ENCODE peak calls at places on chromosomes 7 and 10, in four cellular contexts. R is HepG2, W is H1, F is GM12878. C is an unnamed sample.
A peak's percentile ranks its signal among the peaks of the same experiment; 100 is the strongest.

GRCh38 chr7:149198161-149198816 is 2.9 kb downstream of the ZNF282 start:
- DNase-seq in R (no peak), W (no peak), F (no peak), C (no peak)

GRCh38 chr7:94511763-94512162 is 2.2 kb downstream of the CASD1 start:
- DNase-seq in R (no peak), F (no peak), W (no peak), C (no peak)

GRCh38 chr10:58179238-58179637 is 88.5 kb downstream of the IPMK start:
- DNase-seq in W (no peak), R (no peak), F (no peak), C (no peak)

GRCh38 chr7:15620491-15621185 is 58.8 kb upstream of the AGMO start:
- DNase-seq in W (no peak), F (no peak), R (no peak), C (no peak)

GRCh38 chr7:26419198-26419597 is 127.5 kb downstream of the SNX10 start:
- DNase-seq in F (no peak), W (no peak), R (no peak), C (no peak)

GRCh38 chr10:54402576-54402975 is 398.5 kb downstream of the PCDH15 start:
- DNase-seq in R (peak; percentile 11), F (no peak), W (no peak), C (no peak)

GRCh38 chr10:63977329-63977923 is 456.2 kb downstream of the REEP3 start:
- DNase-seq in W (no peak), R (peak; percentile 43), F (no peak), C (no peak)

GRCh38 chr7:4683043-4683883 is 1.2 kb downstream of the FOXK1 start:
- DNase-seq in R (no peak), W (no peak), F (no peak), C (no peak)

GRCh38 chr7:27129729-27130539 is 623 bp downstream of the HOXA4 start:
- DNase-seq in R (peak; percentile 35), W (no peak), F (no peak), C (no peak)

GRCh38 chr10:87844837-87845623 is 18.3 kb downstream of the KLLN start:
- DNase-seq in W (no peak), F (no peak), R (peak; percentile 9), C (no peak)

GRCh38 chr10:49328401-49329185 is 29.6 kb downstream of the C10orf71 start:
- DNase-seq in R (no peak), W (no peak), F (no peak), C (no peak)

GRCh38 chr7:135208417-135208793 is 2.9 kb downstream of the WDR91 start:
- DNase-seq in W (no peak), F (no peak), R (no peak), C (no peak)

GRCh38 chr10:123284022-123284421 is 129.8 kb downstream of the BUB3 start:
- DNase-seq in W (no peak), F (no peak), R (peak; percentile 18), C (no peak)

GRCh38 chr7:91517408-91517807 is 253.2 kb downstream of the FZD1 start:
- DNase-seq in W (no peak), R (no peak), F (no peak), C (no peak)

GRCh38 chr10:111360260-111360925 is 283.6 kb downstream of the ADRA2A start:
- DNase-seq in W (peak; percentile 49), F (peak; percentile 23), R (peak; percentile 69), C (no peak)

GRCh38 chr10:113007821-113008220 is 57.8 kb downstream of the TCF7L2 start:
- DNase-seq in F (no peak), W (no peak), R (no peak), C (no peak)

GRCh38 chr10:113015201-113015600 is 65.2 kb downstream of the TCF7L2 start:
- DNase-seq in F (no peak), R (no peak), W (no peak), C (no peak)

GRCh38 chr10:113006656-113007342 is 56.8 kb downstream of the TCF7L2 start:
- DNase-seq in W (no peak), R (no peak), F (no peak), C (no peak)

GRCh38 chr10:113007343-113007771 is 57.3 kb downstream of the TCF7L2 start:
- DNase-seq in F (no peak), R (peak; percentile 97), W (no peak), C (no peak)

GRCh38 chr10:113011592-113012374 is 61.7 kb downstream of the TCF7L2 start:
- DNase-seq in W (no peak), R (no peak), F (no peak), C (no peak)
- TF ChIP-seq TAF1 in W (no peak), R (no peak), F (no peak), C (no peak)

DNA sequence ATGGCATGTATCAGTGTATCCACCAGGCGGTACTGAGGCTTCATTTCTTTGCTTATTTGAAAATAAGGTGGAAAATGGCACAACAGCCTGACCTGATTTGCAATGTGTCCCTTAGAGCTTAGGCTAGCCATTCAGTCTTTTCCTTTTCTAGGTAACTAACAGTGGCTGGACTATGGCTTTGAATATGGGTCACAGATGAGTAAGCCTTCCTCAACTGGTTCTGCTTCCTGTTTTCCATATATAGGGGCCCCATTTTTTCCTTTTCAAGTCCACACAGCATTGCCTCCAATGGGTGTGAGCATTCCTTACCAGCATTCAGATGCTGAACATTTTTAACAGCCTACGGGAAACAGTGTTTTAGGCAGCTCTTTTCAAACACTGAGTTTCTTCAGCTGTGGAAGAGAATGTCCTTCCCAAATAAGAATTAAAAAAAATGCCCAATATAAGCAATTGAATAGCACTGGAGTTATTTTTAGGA is 3.9 kb upstream of the ITGB1 start:
- DNase-seq in R (peak; percentile 57), W (no peak), F (no peak), C (no peak)
- TF ChIP-seq POLR2A in R (no peak), W (no peak), F (no peak), C (no peak)

GRCh38 chr7:74272305-74273038 is 16.7 kb upstream of the CLIP2 start:
- DNase-seq in R (no peak), W (no peak), F (peak; percentile 97), C (peak; percentile 86)
- TF ChIP-seq POLR2AphosphoS5 in R (no peak), W (peak; percentile 44), F (peak; percentile 66), C (peak; percentile 89)

GRCh38 chr10:78742730-78743615 is 325.8 kb upstream of the ZMIZ1 start:
- DNase-seq in R (peak; percentile 72), F (no peak), W (no peak), C (no peak)

GRCh38 chr10:78744521-78745090 is 324.2 kb upstream of the ZMIZ1 start:
- DNase-seq in F (no peak), R (peak; percentile 56), W (no peak), C (no peak)

GRCh38 chr10:78741541-78741940 is 327.2 kb upstream of the ZMIZ1 start:
- DNase-seq in R (no peak), F (no peak), W (no peak), C (no peak)

GRCh38 chr10:78740976-78741375 is 327.8 kb upstream of the ZMIZ1 start:
- DNase-seq in R (no peak), W (no peak), F (no peak), C (no peak)

DNA sequence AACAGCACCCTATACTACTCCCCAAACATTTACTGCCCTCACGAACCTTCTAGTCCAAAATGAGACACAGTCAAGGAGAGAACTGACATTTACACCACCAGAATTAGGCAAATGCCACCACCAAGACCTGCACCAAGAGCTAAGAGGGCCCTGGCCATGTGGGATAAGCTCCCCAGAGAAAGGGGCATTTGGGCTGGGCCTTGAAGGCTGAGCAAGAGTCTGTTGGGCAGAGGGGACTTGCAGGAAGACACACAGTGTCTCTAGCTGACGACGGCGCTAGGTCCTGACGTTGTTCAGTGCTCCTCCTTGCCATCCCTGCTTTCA is 326.4 kb upstream of the ZMIZ1 start:
- DNase-seq in F (no peak), R (no peak), W (no peak), C (no peak)
- TF ChIP-seq TAF1 in F (no peak), R (no peak), W (no peak), C (no peak)

DNA sequence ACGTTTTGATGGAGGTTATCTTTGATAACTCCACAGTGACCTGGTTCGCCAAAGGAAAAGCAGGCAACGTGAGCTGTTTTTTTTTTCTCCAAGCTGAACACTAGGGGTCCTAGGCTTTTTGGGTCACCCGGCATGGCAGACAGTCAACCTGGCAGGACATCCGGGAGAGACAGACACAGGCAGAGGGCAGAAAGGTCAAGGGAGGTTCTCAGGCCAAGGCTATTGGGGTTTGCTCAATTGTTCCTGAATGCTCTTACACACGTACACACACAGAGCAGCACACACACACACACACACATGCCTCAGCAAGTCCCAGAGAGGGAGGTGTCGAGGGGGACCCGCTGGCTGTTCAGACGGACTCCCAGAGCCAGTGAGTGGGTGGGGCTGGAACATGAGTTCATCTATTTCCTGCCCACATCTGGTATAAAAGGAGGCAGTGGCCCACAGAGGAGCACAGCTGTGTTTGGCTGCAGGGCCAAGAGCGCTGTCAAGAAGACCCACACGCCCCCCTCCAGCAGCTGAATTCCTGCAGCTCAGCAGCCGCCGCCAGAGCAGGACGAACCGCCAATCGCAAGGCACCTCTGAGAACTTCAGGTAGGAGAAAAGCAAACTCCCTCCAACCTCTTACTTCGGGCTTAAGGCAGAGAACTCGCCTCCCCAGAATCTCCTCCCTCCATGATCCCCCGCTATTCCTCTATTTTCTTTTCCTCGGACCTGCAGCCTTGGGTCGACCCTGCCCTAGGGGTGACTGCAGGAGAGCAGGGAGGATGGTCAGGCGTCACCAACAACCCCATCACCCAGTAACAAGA is at the start of gene SERPINE1:
- DNase-seq in R (peak; percentile 98), F (peak; percentile 47), W (no peak), C (peak; percentile 62)
- TF ChIP-seq POLR2A in R (peak; percentile 99), F (peak; percentile 71), W (no peak), C (peak; percentile 50)

GRCh38 chr7:107972986-107973385 is 30.0 kb downstream of the LAMB1 start:
- DNase-seq in W (no peak), F (no peak), R (no peak), C (no peak)

GRCh38 chr7:107971613-107972012 is 31.3 kb downstream of the LAMB1 start:
- DNase-seq in F (no peak), R (no peak), W (no peak), C (no peak)

GRCh38 chr7:107971100-107971499 is 31.9 kb downstream of the LAMB1 start:
- DNase-seq in F (no peak), W (no peak), R (no peak), C (no peak)

GRCh38 chr7:107973861-107974260 is 29.1 kb downstream of the LAMB1 start:
- DNase-seq in F (no peak), R (no peak), W (no peak), C (no peak)

GRCh38 chr7:107972075-107972482 is 30.9 kb downstream of the LAMB1 start:
- DNase-seq in W (no peak), R (peak; percentile 91), F (no peak), C (no peak)
- TF ChIP-seq POLR2AphosphoS5 in W (no peak), R (no peak), F (no peak), C (no peak)

DNA sequence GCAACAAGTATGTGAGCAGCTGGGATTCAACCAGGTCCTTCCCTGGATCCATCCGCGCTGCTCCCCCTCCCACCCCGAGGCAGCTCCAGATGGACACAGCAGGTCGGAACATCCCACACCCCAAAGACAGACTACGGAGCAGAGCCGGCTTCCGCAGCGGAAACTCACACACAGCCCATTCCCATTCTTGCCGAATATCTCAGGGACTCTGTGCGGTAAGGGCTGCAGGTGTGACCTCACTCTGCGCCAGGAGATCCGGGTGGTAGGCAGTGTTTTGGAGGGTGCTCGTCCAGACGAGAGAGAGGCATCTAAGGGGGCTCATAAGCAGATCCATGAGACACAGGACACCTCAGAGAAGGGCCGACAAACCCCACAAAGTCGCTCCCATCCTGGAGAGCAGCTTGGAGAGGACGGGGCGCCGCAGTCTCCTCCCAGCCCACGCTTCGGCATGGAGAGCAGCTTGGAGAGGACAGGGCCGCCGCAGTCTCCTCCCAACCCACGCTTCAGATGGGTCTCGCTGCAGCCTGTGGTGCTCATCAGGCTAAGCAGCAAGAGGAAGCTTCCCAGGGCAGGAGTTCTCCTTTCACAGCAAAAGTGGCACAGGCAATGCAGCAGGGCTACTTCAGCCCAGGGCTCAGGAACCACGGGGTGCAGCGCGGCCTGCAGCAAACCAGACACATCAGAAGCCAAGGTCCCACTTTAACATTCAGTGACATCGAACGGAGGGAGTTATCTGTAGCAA is 179.9 kb downstream of the DIP2C start:
- DNase-seq in R (no peak), W (no peak), F (no peak), C (no peak)
- TF ChIP-seq TAF1 in R (no peak), W (no peak), F (no peak), C (no peak)